ENCODE peak calls at places on chromosomes 16 and 17, in four cellular contexts. D, P, G and T are unnamed samples.

GRCh38 chr17:4812690-4813089 is 5.7 kb downstream of the PLD2 start:
- DNase-seq in D (no peak), P (no peak), G (no peak), T (no peak)

GRCh38 chr17:29582767-29583166 is 6.7 kb downstream of the GIT1 start:
- DNase-seq in D (no peak), P (no peak), G (no peak), T (no peak)

GRCh38 chr17:7887038-7887481 is 1.5 kb upstream of the CHD3 start:
- DNase-seq in D (no peak), P (no peak), G (peak), T (no peak)

GRCh38 chr17:82116246-82116645 is 18.2 kb upstream of the FASN start:
- DNase-seq in D (no peak), P (peak), G (no peak), T (no peak)

GRCh38 chr17:81829858-81830257 is 3.2 kb downstream of the MCRIP1 start:
- DNase-seq in D (no peak), P (no peak), G (no peak), T (no peak)

GRCh38 chr17:45425984-45426413 is 6.7 kb downstream of the ARHGAP27 start:
- DNase-seq in D (no peak), P (no peak), G (no peak), T (no peak)

GRCh38 chr16:10256855-10257641 is 74.8 kb upstream of the GRIN2A start:
- DNase-seq in D (peak), P (peak), G (peak), T (peak)

GRCh38 chr16:12455287-12455798 is 348.3 kb downstream of the CPPED1 start:
- DNase-seq in D (no peak), P (peak), G (peak), T (no peak)

GRCh38 chr17:1104222-1104621 is 75.6 kb downstream of the ABR start:
- DNase-seq in D (no peak), P (no peak), G (no peak), T (no peak)

GRCh38 chr16:3149630-3150345 is 15.0 kb downstream of the ZNF213 start:
- DNase-seq in D (no peak), P (peak), G (no peak), T (no peak)

GRCh38 chr17:76446449-76447231 is 6.3 kb downstream of the UBE2O start:
- DNase-seq in D (no peak), P (peak), G (peak), T (no peak)

GRCh38 chr17:51257150-51258081 is 2.4 kb downstream of the MBTD1 start:
- DNase-seq in D (no peak), P (no peak), G (no peak), T (no peak)

GRCh38 chr16:56732832-56733231 is 2.9 kb downstream of the NUP93 start:
- DNase-seq in D (peak), P (no peak), G (no peak), T (no peak)

GRCh38 chr17:9931144-9931543 is 26.1 kb upstream of the RCVRN start:
- DNase-seq in D (no peak), P (no peak), G (no peak), T (no peak)

GRCh38 chr17:4968916-4969550 is 1.4 kb upstream of the SPAG7 start:
- DNase-seq in D (no peak), P (no peak), G (peak), T (no peak)

GRCh38 chr17:47955497-47956461 is 1.9 kb downstream of the PRR15L start:
- DNase-seq in D (no peak), P (no peak), G (no peak), T (no peak)

GRCh38 chr16:29760567-29761279 is 14.9 kb upstream of the C16orf54 start:
- DNase-seq in D (no peak), P (no peak), G (no peak), T (no peak)

GRCh38 chr17:15944720-15945492 is at the start of gene ADORA2B:
- DNase-seq in D (no peak), P (peak), G (peak), T (peak)
- TF ChIP-seq SPI1 in D (no peak), P (no peak), G (no peak), T (no peak)

GRCh38 chr17:49913226-49914095 is 55.5 kb upstream of the DLX4 start:
- DNase-seq in D (no peak), P (peak), G (no peak), T (no peak)
- TF ChIP-seq SPI1 in D (no peak), P (no peak), G (no peak), T (no peak)

GRCh38 chr17:17712268-17712924 is 31.1 kb downstream of the RAI1 start:
- DNase-seq in D (peak), P (no peak), G (peak), T (peak)

GRCh38 chr17:17710728-17711541 is 29.7 kb downstream of the RAI1 start:
- DNase-seq in D (no peak), P (no peak), G (no peak), T (no peak)

GRCh38 chr17:17709815-17710321 is 28.6 kb downstream of the RAI1 start:
- DNase-seq in D (no peak), P (no peak), G (no peak), T (no peak)

GRCh38 chr17:17710355-17710727 is 29.1 kb downstream of the RAI1 start:
- DNase-seq in D (no peak), P (no peak), G (no peak), T (no peak)

GRCh38 chr17:17711708-17712141 is 30.5 kb downstream of the RAI1 start:
- DNase-seq in D (no peak), P (no peak), G (no peak), T (no peak)
- TF ChIP-seq SPI1 in D (no peak), P (no peak), G (no peak), T (no peak)

DNA sequence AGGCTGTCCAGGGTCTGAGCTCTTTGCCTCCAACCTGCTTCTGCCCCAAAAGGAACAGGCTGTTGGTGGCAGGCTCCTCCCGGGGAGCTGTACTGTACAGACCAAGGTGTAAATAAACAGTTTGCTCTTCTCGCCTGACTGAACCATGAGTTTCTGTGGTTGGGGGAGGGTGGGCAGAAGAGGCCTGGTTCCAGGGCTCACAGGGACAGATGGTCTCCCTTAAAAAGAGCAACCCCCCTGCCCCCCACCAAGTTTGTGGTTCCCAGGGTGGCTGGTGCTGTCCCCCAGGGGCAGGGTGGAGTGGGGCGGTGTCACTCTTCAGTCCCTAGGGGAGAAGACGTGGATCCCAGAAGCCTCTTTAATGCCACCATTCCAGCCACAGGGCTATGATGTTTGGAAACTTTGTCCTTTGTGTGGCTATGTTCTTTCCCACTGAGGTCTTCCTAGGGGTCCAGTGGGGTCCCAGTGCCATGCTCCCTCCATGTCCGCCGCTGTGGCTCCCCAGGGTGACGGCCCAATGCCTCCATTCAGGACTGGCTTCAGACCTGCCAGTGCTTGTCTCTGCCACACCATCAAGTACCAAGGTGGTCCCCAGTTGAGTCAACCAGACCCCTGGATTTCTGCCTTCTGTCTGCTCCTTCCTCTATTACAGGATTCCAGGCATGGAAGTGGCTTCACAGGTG is 146.7 kb downstream of the RAB11FIP4 start:
- DNase-seq in D (peak), P (no peak), G (no peak), T (peak)
- TF ChIP-seq SPI1 in D (no peak), P (no peak), G (no peak), T (no peak)

GRCh38 chr17:69524854-69525253 is 110.4 kb downstream of the MAP2K6 start:
- DNase-seq in D (no peak), P (no peak), G (no peak), T (no peak)

GRCh38 chr17:69525920-69526841 is 111.7 kb downstream of the MAP2K6 start:
- DNase-seq in D (no peak), P (peak), G (peak), T (no peak)

GRCh38 chr17:69518951-69519350 is 104.5 kb downstream of the MAP2K6 start:
- DNase-seq in D (no peak), P (no peak), G (no peak), T (no peak)

GRCh38 chr17:69528035-69528434 is 113.5 kb downstream of the MAP2K6 start:
- DNase-seq in D (no peak), P (no peak), G (no peak), T (no peak)

DNA sequence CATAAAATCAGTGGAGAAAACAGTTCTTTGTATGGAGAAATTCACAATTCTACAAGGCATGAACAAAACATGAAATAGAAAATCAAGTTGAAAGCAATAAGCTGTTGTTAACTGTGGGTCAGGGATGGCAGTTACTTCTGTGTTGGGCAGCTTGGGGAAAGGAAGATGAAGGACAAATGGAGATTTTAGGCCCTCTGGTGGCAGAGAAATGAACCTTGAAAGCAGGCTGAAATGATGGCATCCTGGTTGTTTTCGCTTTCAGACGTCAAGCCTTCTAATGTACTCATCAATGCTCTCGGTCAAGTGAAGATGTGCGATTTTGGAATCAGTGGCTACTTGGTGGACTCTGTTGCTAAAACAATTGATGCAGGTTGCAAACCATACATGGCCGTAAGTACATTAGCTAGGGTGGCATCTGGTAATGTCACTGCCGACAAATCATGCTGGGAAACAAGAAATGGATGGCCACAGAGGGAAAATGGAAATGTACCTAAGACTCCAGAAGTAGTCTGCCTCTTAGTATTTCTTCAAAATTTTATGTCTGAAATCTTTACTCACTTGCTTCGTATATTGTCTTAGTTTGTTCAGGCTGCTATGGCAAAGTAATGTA is 108.9 kb downstream of the MAP2K6 start:
- DNase-seq in D (peak), P (peak), G (no peak), T (peak)
- TF ChIP-seq SPI1 in D (no peak), P (no peak), G (no peak), T (no peak)

DNA sequence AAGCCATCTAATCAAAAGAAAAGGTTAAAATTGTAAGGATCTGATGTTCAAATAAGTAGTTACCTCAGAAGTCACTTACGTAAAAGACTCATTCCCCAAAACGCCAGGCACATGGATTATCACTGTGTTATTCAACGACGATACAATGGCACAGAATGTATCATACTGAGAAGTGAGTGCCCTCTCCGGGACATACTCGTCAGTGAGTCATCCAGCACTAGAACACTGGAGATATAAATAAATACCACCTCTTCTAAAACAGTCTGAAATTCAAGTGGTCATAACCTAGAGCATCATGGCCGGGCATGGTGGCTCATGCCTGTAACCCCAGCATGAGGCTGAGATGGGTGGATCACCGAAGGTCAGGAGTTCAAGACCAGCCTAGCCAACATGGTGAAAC is 24.9 kb downstream of the USP31 start:
- DNase-seq in D (no peak), P (no peak), G (no peak), T (no peak)
- TF ChIP-seq SPI1 in D (no peak), P (no peak), G (no peak), T (no peak)

DNA sequence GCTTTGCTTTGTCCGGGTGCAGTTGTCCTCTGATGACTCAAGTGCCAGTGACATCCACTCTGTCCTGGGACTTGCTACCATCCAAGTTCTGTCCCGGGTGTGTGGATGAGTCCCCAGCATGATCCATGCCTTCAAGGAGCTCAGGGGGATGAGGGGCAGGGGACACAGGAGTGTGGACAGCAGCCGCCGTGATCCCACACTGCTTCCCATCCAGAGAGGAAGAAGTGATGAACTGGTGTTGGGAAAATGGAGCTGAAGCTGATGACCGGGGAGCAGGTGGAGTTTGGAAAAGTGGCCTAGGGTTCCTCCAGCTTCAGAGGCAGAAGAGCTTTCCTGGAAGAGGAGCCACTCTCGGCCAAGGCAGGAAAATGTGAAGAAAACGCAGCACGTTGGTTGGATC is 249.6 kb upstream of the TNRC6C start:
- DNase-seq in D (no peak), P (no peak), G (no peak), T (no peak)
- TF ChIP-seq SPI1 in D (no peak), P (no peak), G (no peak), T (no peak)

GRCh38 chr16:530111-530817 is 2.8 kb downstream of the CAPN15 start:
- DNase-seq in D (no peak), P (no peak), G (no peak), T (no peak)

GRCh38 chr16:529012-529575 is 1.6 kb downstream of the CAPN15 start:
- DNase-seq in D (no peak), P (no peak), G (no peak), T (no peak)

GRCh38 chr16:526181-527014 is 1.1 kb upstream of the CAPN15 start:
- DNase-seq in D (no peak), P (peak), G (no peak), T (no peak)

GRCh38 chr16:527015-527903 is at the start of gene CAPN15:
- DNase-seq in D (peak), P (peak), G (peak), T (peak)

DNA sequence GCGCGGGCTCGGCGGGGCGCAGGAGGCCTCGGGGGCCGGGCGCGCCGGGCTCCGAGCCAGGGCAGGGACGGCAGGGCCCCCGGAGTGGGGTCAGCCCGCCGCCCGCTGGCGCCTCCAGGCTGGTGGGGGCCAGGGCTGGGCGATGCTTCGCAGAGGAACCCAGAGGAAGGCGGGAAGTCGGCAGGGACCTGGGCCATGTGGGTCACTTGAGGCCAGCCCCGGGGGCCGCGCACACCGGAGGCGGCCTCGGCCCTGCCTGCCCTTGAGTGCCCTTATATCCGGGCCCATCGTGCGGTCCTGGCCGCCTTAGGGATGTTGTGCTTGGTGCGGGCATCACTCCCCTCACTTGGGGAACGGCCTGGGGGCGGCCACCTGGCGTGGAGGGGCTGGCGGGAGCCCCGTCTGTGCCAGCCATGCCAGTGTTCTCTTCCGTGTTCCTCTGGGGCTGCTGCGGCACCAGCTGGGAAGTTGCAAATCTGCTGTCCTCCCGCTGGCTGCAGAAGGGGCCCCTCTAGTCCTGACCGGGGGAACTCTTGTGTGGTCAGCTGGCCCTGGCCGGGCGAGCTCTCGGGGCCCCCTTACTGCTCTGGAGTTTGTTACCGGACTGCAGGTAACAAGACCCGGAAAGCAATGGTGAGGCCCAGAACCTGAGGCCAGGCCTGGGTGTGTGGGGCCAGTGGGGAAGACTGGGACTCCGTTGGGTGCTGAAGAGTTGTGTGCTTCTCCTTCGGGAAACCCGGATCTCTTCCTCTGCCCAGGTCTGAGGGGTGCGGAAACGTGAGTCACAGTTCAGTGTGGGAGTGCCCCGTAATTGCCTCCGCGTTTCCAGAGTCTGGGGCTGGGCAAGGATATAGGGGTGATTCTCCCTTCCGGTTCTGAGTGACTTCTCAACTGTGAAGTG is 849 bp downstream of the CAPN15 start:
- DNase-seq in D (no peak), P (peak), G (peak), T (no peak)
- TF ChIP-seq SPI1 in D (no peak), P (no peak), G (no peak), T (no peak)